ENCODE peak calls at places on chromosome 15, in six cellular contexts. X is fibroblast of mammary gland; L is stomach; N is CD4-positive, alpha-beta T cell; B is CD8-positive, alpha-beta T cell; G is AG04450. S is an unnamed sample.

GRCh38 chr15:63532307-63532744 is 27.9 kb downstream of the USP3 start:
- DNase-seq in X (peak), L (no peak), B (no peak), G (no peak), N (no peak), S (no peak)

GRCh38 chr15:38080651-38081271 is 146.3 kb downstream of the TMCO5A start:
- DNase-seq in X (no peak), N (no peak), L (no peak), G (no peak), B (no peak), S (no peak)

GRCh38 chr15:74378853-74379252 is 11.4 kb upstream of the CYP11A1 start:
- DNase-seq in N (no peak), X (no peak), G (no peak), L (no peak), B (no peak), S (no peak)

GRCh38 chr15:55633731-55634130 is 45.6 kb upstream of the PYGO1 start:
- DNase-seq in X (no peak), B (no peak), L (no peak), N (no peak), G (no peak), S (no peak)

GRCh38 chr15:34365836-34366235 is 1.2 kb downstream of the LPCAT4 start:
- DNase-seq in G (no peak), L (no peak), X (no peak), B (no peak), N (no peak), S (no peak)

GRCh38 chr15:79820820-79821219 is 76.0 kb downstream of the MTHFS start:
- DNase-seq in N (no peak), L (no peak), B (no peak), G (no peak), X (no peak), S (peak)

GRCh38 chr15:65980824-65981456 is 111.6 kb downstream of the RAB11A start:
- DNase-seq in X (peak), L (peak), N (no peak), B (no peak), G (peak), S (peak)

GRCh38 chr15:89321521-89322410 is 12.9 kb downstream of the POLG start:
- DNase-seq in X (no peak), N (no peak), L (peak), G (no peak), B (no peak), S (no peak)

GRCh38 chr15:48624700-48625099 is 20.8 kb downstream of the FBN1 start:
- DNase-seq in B (no peak), N (no peak), L (no peak), X (no peak), G (no peak), S (no peak)

GRCh38 chr15:73190189-73190601 is 137.9 kb downstream of the NEO1 start:
- DNase-seq in L (no peak), N (no peak), X (peak), B (no peak), G (no peak), S (no peak)

GRCh38 chr15:70318594-70318993 is 220.9 kb upstream of the TLE3 start:
- DNase-seq in N (no peak), G (no peak), L (no peak), X (peak), B (no peak), S (no peak)

GRCh38 chr15:29669823-29670222 is 152.4 kb downstream of the TJP1 start:
- DNase-seq in B (no peak), G (no peak), N (no peak), L (no peak), X (no peak), S (no peak)

GRCh38 chr15:42401544-42402478 is 42.5 kb downstream of the CAPN3 start:
- DNase-seq in G (no peak), B (no peak), X (no peak), N (no peak), L (no peak), S (no peak)

GRCh38 chr15:91077029-91077428 is 23.0 kb upstream of the SV2B start:
- DNase-seq in N (no peak), B (no peak), X (no peak), G (no peak), L (no peak), S (no peak)

GRCh38 chr15:75143738-75144334 is 57.8 kb upstream of the C15orf39 start:
- DNase-seq in G (no peak), B (no peak), N (no peak), L (no peak), X (no peak), S (no peak)

GRCh38 chr15:36961956-36962355 is 138.4 kb downstream of the MEIS2 start:
- DNase-seq in L (no peak), G (no peak), B (no peak), N (no peak), X (no peak), S (no peak)

GRCh38 chr15:95369202-95369601 is 961.3 kb upstream of the NR2F2 start:
- DNase-seq in B (no peak), X (no peak), G (no peak), N (no peak), L (no peak), S (no peak)

GRCh38 chr15:69603369-69604049 is 150.9 kb downstream of the RPLP1 start:
- DNase-seq in N (no peak), B (no peak), L (no peak), X (no peak), G (no peak), S (no peak)

GRCh38 chr15:78046796-78047341 is 30.6 kb downstream of the TBC1D2B start:
- DNase-seq in L (peak), B (no peak), G (no peak), X (no peak), N (no peak), S (peak)

GRCh38 chr15:89243046-89243690 is 611 bp upstream of the FANCI start:
- DNase-seq in N (no peak), B (no peak), G (no peak), X (peak), L (no peak), S (peak)

GRCh38 chr15:63430766-63431451 is 49.3 kb upstream of the CA12 start:
- DNase-seq in B (no peak), L (no peak), G (no peak), N (no peak), X (peak), S (no peak)

GRCh38 chr15:41115652-41116115 is 396 bp downstream of the INO80 start:
- DNase-seq in X (peak), L (peak), G (peak), B (peak), N (peak), S (peak)

GRCh38 chr15:40058476-40059140 is 19.6 kb upstream of the SRP14 start:
- DNase-seq in N (no peak), B (no peak), G (no peak), X (peak), L (no peak), S (no peak)

GRCh38 chr15:80563372-80563997 is 131.6 kb upstream of the ABHD17C start:
- DNase-seq in G (no peak), B (no peak), X (no peak), L (no peak), N (no peak), S (no peak)

GRCh38 chr15:73329501-73330200 is 39.1 kb downstream of the HCN4 start:
- DNase-seq in B (no peak), G (no peak), L (no peak), N (no peak), X (no peak), S (no peak)

GRCh38 chr15:95922431-95922830 is 408.1 kb upstream of the NR2F2 start:
- DNase-seq in G (no peak), L (no peak), X (peak), N (no peak), B (no peak), S (no peak)

GRCh38 chr15:62594017-62594416 is 428.9 kb upstream of the C2CD4B start:
- DNase-seq in X (no peak), B (no peak), G (no peak), L (no peak), N (no peak), S (no peak)

GRCh38 chr15:38888701-38889154 is 324.1 kb upstream of the RASGRP1 start:
- DNase-seq in L (no peak), X (no peak), G (no peak), N (no peak), B (no peak), S (no peak)

GRCh38 chr15:52790941-52791751 is 1.0 kb upstream of the ONECUT1 start:
- DNase-seq in N (no peak), G (no peak), B (no peak), L (no peak), X (no peak), S (no peak)

GRCh38 chr15:66738116-66738515 is 36.1 kb downstream of the SMAD6 start:
- DNase-seq in G (no peak), X (no peak), L (no peak), N (no peak), B (no peak), S (no peak)

GRCh38 chr15:68700395-68701123 is 120.1 kb downstream of the ANP32A start:
- DNase-seq in L (no peak), N (no peak), G (peak), X (peak), B (no peak), S (peak)

GRCh38 chr15:94196536-94196935 is 34.8 kb upstream of the MCTP2 start:
- DNase-seq in X (peak), N (no peak), B (no peak), L (no peak), G (no peak), S (no peak)

GRCh38 chr15:55791576-55792400 is 48.8 kb upstream of the PRTG start:
- DNase-seq in N (no peak), G (no peak), X (peak), L (no peak), B (no peak), S (no peak)

GRCh38 chr15:101217446-101217845 is 34.4 kb downstream of the CHSY1 start:
- DNase-seq in L (no peak), G (no peak), X (no peak), B (no peak), N (no peak), S (no peak)
- TF ChIP-seq CTCF in L (no peak), G (no peak), X (no peak), B (no peak), N (no peak), S (no peak)

GRCh38 chr15:85762039-85762755 is 32.5 kb downstream of the KLHL25 start:
- DNase-seq in N (no peak), L (no peak), B (no peak), G (no peak), X (no peak), S (no peak)

GRCh38 chr15:85761635-85762034 is 33.1 kb downstream of the KLHL25 start:
- DNase-seq in L (no peak), B (no peak), G (peak), X (peak), N (no peak), S (no peak)

GRCh38 chr15:85759391-85759790 is 35.3 kb downstream of the KLHL25 start:
- DNase-seq in N (no peak), L (peak), G (no peak), X (no peak), B (no peak), S (peak)

GRCh38 chr15:85760049-85760448 is 34.7 kb downstream of the KLHL25 start:
- DNase-seq in G (no peak), L (no peak), X (no peak), B (no peak), N (no peak), S (no peak)

DNA sequence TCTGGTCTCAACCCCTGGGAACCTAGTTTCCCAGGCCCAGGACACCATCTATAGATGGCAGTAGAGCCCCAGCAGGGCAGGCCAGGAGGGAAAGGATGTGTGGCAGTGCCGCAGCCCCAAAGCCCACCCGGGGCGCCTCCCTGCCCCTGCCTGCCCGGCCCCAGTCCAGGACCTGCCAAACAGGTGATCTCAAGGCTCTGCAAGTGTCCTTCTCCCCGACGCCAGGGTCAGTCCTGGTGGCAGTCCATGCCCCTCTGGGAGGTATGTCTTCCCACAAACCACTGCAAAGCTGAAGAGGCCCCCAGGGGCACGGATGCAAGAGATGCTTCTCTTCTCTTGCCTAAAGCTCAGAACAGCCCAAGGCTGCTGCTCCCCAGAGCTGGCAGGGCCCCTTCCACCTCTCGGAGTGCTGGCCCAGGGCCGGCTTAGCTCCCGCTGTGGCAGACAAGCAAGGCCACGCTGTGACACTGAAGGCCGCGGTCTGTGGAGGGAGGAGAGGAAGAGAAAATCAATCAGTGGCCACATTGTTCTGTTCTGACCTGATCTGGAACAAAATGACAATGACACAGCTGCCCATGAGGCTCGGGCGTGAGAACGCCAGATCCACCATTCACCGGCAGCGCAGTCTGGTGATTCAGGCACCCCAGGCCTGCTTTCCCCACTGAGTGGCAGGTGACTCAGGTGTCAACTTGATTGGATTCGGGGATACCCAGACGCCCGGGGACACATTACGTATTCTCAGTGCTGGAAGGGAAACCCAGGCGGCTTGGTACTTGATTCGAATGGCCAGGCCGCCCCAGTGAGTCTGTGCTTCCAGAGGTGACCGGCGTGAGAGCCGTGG is 34.0 kb downstream of the KLHL25 start:
- DNase-seq in L (no peak), B (no peak), G (no peak), X (no peak), N (no peak), S (no peak)
- TF ChIP-seq CTCF in L (no peak), B (no peak), G (no peak), X (no peak), N (no peak), S (no peak)

GRCh38 chr15:59172289-59172901 is 34.2 kb upstream of the LDHAL6B start:
- DNase-seq in L (no peak), X (no peak), N (no peak), G (no peak), B (no peak), S (no peak)
- TF ChIP-seq CTCF in L (no peak), X (peak), N (no peak), G (peak), B (no peak), S (no peak)

GRCh38 chr15:47587938-47588817 is 129.1 kb upstream of the SEMA6D start:
- DNase-seq in L (no peak), B (no peak), N (no peak), X (peak), G (no peak), S (no peak)

GRCh38 chr15:47586653-47587224 is 130.6 kb upstream of the SEMA6D start:
- DNase-seq in N (no peak), X (peak), B (no peak), L (no peak), G (no peak), S (no peak)

DNA sequence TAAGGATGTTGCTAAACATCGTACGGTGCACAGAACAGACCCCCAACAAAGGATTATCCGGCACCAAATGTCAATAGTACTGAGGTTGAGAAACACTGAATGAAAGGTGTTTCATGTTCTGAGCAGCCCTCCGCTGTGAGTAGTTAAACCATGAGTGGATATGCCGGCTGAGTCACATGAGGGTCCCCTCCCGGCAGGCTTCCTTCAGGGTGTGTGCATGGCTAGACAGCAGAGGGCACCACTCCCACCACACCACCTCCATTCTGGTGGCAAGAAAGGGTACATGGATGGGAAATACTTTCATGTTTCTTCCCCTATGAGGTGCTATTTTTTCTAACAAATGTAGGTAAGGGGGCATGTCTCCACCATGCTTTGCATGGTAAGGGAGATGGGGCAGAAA is 128.3 kb upstream of the SEMA6D start:
- DNase-seq in B (no peak), N (no peak), G (no peak), X (no peak), L (no peak), S (no peak)
- TF ChIP-seq CTCF in B (no peak), N (no peak), G (no peak), X (peak), L (no peak), S (no peak)

GRCh38 chr15:93052090-93052892 is 36.7 kb downstream of the RGMA start:
- DNase-seq in B (no peak), G (no peak), N (no peak), L (no peak), X (no peak), S (no peak)
- TF ChIP-seq CTCF in B (no peak), G (no peak), N (peak), L (no peak), X (no peak), S (no peak)

DNA sequence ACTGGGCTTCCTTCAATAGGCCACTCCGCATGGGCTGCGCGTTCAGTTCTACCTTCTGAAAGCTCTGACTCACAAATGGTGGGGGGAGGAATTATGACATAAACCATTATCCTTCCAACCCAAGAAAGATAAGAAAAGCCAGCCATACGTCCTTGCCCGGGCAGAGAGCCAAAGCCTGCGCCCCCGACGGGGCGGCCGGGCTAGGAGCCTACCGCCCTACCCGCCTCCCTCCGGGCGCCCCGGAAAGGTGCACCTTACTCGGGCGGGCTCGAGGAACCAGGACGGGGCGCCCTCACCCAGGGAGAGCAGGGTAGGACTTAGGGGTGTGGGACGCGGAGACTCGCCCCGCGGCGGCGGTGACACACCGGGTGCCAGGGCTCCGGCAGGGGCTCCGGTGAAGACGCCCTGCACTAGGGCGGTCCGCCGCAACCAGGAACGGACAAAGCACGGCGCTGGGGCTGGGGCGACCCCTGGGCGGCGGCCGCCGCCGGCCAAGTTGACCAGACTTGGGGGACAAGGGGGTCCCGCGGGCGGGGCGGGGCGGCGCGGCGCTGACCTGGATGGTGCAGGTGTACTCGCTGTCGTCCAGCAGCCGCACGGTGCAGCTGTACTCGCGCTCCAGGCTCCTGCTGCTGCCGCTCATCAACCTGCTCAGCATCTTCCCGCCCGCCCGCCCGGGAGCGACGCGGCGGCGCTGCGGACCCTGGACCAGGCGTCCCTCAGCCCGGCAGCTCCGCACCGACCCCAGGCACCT is 497 bp downstream of the FRMD5 start:
- DNase-seq in X (peak), G (peak), L (peak), B (peak), N (peak), S (no peak)
- TF ChIP-seq CTCF in X (no peak), G (no peak), L (no peak), B (no peak), N (no peak), S (no peak)

S was measured in thyroid gland.